ENCODE peak calls at places on chromosomes 13 and 19, in six cellular contexts. E is CD8-positive, alpha-beta T cell; H is NCI-H1436; K is H54; C is activated naive CD4-positive, alpha-beta T cell treated with Interleukin-2 at 50 U/mL for 16 hours; O is myocyte. T is an unnamed sample.

GRCh38 chr19:3555653-3556422 is 1.5 kb downstream of the MFSD12 start:
- DNase-seq in C (no peak), E (no peak), H (no peak), O (no peak), K (no peak), T (no peak)

GRCh38 chr13:19927117-19927734 is 31.3 kb upstream of the ZMYM2 start:
- DNase-seq in O (peak), H (no peak), E (no peak), K (no peak), C (no peak), T (peak)

GRCh38 chr19:16371540-16371986 is 46.9 kb downstream of the KLF2 start:
- DNase-seq in C (peak), O (no peak), H (no peak), E (peak), K (no peak), T (no peak)

GRCh38 chr13:74102691-74103090 is 31.5 kb downstream of the KLF12 start:
- DNase-seq in K (no peak), O (peak), C (no peak), E (no peak), H (no peak), T (no peak)

GRCh38 chr13:23141964-23142363 is 38.8 kb upstream of the SGCG start:
- DNase-seq in H (no peak), K (no peak), E (no peak), C (no peak), O (no peak), T (no peak)

GRCh38 chr13:101570410-101570809 is 117.9 kb downstream of the ITGBL1 start:
- DNase-seq in H (no peak), C (no peak), K (no peak), O (no peak), E (no peak), T (no peak)

GRCh38 chr19:22901431-22902130 is 69.5 kb downstream of the ZNF723 start:
- DNase-seq in H (no peak), C (no peak), O (no peak), E (no peak), K (no peak), T (no peak)

GRCh38 chr19:295687-296370 is 4.6 kb upstream of the PLPP2 start:
- DNase-seq in O (no peak), H (no peak), E (no peak), K (no peak), C (no peak), T (no peak)

GRCh38 chr19:737591-738093 is 13.3 kb upstream of the MISP start:
- DNase-seq in K (peak), C (peak), H (no peak), E (peak), O (peak), T (peak)

T was measured in frontal cortex.